ENCODE peak calls at places on chromosomes 2 and 18, in six cellular contexts. One of them, this sample, is unnamed.

GRCh38 chr2:218294430-218294999 is 2.2 kb upstream of the TMBIM1 start:
- DNase-seq in activated CD8-positive, alpha-beta memory T cell treated with anti-CD3 and anti-CD28 coated beads, Interleukin-2, amount 50 U/mL, for 4 hours: no peak
- DNase-seq in BE2C: no peak
- DNase-seq in activated naive CD4-positive, alpha-beta T cell treated with anti-CD3 and anti-CD28 coated beads, Interleukin-2, amount 50 U/mL, for 16 hours: no peak
- DNase-seq in NCI-H1930: no peak
- DNase-seq in activated T-cell treated with anti-CD3 and anti-CD28 coated beads for 4 hours: no peak
- DNase-seq in this sample: no peak

GRCh38 chr2:70779911-70780580 is 10.4 kb downstream of the FIGLA start:
- DNase-seq in activated naive CD4-positive, alpha-beta T cell treated with anti-CD3 and anti-CD28 coated beads, Interleukin-2, amount 50 U/mL, for 16 hours: no peak
- DNase-seq in activated CD8-positive, alpha-beta memory T cell treated with anti-CD3 and anti-CD28 coated beads, Interleukin-2, amount 50 U/mL, for 4 hours: no peak
- DNase-seq in NCI-H1930: no peak
- DNase-seq in BE2C: no peak
- DNase-seq in activated T-cell treated with anti-CD3 and anti-CD28 coated beads for 4 hours: no peak
- DNase-seq in this sample: no peak

GRCh38 chr2:165573534-165574461 is 104.3 kb downstream of the CSRNP3 start:
- DNase-seq in activated T-cell treated with anti-CD3 and anti-CD28 coated beads for 4 hours: no peak
- DNase-seq in NCI-H1930: no peak
- DNase-seq in BE2C: peak
- DNase-seq in activated naive CD4-positive, alpha-beta T cell treated with anti-CD3 and anti-CD28 coated beads, Interleukin-2, amount 50 U/mL, for 16 hours: no peak
- DNase-seq in activated CD8-positive, alpha-beta memory T cell treated with anti-CD3 and anti-CD28 coated beads, Interleukin-2, amount 50 U/mL, for 4 hours: no peak
- DNase-seq in this sample: peak

GRCh38 chr2:227817940-227818568 is 4.4 kb downstream of the CCL20 start:
- DNase-seq in activated T-cell treated with anti-CD3 and anti-CD28 coated beads for 4 hours: peak
- DNase-seq in BE2C: peak
- DNase-seq in NCI-H1930: no peak
- DNase-seq in activated CD8-positive, alpha-beta memory T cell treated with anti-CD3 and anti-CD28 coated beads, Interleukin-2, amount 50 U/mL, for 4 hours: peak
- DNase-seq in activated naive CD4-positive, alpha-beta T cell treated with anti-CD3 and anti-CD28 coated beads, Interleukin-2, amount 50 U/mL, for 16 hours: peak
- DNase-seq in this sample: no peak

GRCh38 chr2:43001055-43001378 is 208.6 kb upstream of the HAAO start:
- DNase-seq in BE2C: no peak
- DNase-seq in NCI-H1930: no peak
- DNase-seq in activated T-cell treated with anti-CD3 and anti-CD28 coated beads for 4 hours: no peak
- DNase-seq in activated CD8-positive, alpha-beta memory T cell treated with anti-CD3 and anti-CD28 coated beads, Interleukin-2, amount 50 U/mL, for 4 hours: no peak
- DNase-seq in activated naive CD4-positive, alpha-beta T cell treated with anti-CD3 and anti-CD28 coated beads, Interleukin-2, amount 50 U/mL, for 16 hours: no peak
- DNase-seq in this sample: no peak

GRCh38 chr2:135803276-135803675 is 33.7 kb downstream of the LCT start:
- DNase-seq in BE2C: no peak
- DNase-seq in activated T-cell treated with anti-CD3 and anti-CD28 coated beads for 4 hours: no peak
- DNase-seq in NCI-H1930: no peak
- DNase-seq in activated naive CD4-positive, alpha-beta T cell treated with anti-CD3 and anti-CD28 coated beads, Interleukin-2, amount 50 U/mL, for 16 hours: no peak
- DNase-seq in activated CD8-positive, alpha-beta memory T cell treated with anti-CD3 and anti-CD28 coated beads, Interleukin-2, amount 50 U/mL, for 4 hours: no peak
- DNase-seq in this sample: no peak

GRCh38 chr2:164840458-164840929 is 1.1 kb downstream of the COBLL1 start:
- DNase-seq in BE2C: no peak
- DNase-seq in activated naive CD4-positive, alpha-beta T cell treated with anti-CD3 and anti-CD28 coated beads, Interleukin-2, amount 50 U/mL, for 16 hours: no peak
- DNase-seq in NCI-H1930: no peak
- DNase-seq in activated T-cell treated with anti-CD3 and anti-CD28 coated beads for 4 hours: no peak
- DNase-seq in activated CD8-positive, alpha-beta memory T cell treated with anti-CD3 and anti-CD28 coated beads, Interleukin-2, amount 50 U/mL, for 4 hours: no peak
- DNase-seq in this sample: no peak

GRCh38 chr2:71787108-71787415 is 333.7 kb downstream of the DYSF start:
- DNase-seq in BE2C: no peak
- DNase-seq in activated T-cell treated with anti-CD3 and anti-CD28 coated beads for 4 hours: no peak
- DNase-seq in activated CD8-positive, alpha-beta memory T cell treated with anti-CD3 and anti-CD28 coated beads, Interleukin-2, amount 50 U/mL, for 4 hours: no peak
- DNase-seq in NCI-H1930: no peak
- DNase-seq in activated naive CD4-positive, alpha-beta T cell treated with anti-CD3 and anti-CD28 coated beads, Interleukin-2, amount 50 U/mL, for 16 hours: no peak
- DNase-seq in this sample: no peak

GRCh38 chr2:196170202-196170680 is 1.1 kb downstream of the STK17B start:
- DNase-seq in BE2C: peak
- DNase-seq in activated CD8-positive, alpha-beta memory T cell treated with anti-CD3 and anti-CD28 coated beads, Interleukin-2, amount 50 U/mL, for 4 hours: peak
- DNase-seq in NCI-H1930: no peak
- DNase-seq in activated T-cell treated with anti-CD3 and anti-CD28 coated beads for 4 hours: no peak
- DNase-seq in activated naive CD4-positive, alpha-beta T cell treated with anti-CD3 and anti-CD28 coated beads, Interleukin-2, amount 50 U/mL, for 16 hours: peak
- DNase-seq in this sample: no peak

GRCh38 chr2:8394569-8395359 is 287.1 kb upstream of the ID2 start:
- DNase-seq in activated CD8-positive, alpha-beta memory T cell treated with anti-CD3 and anti-CD28 coated beads, Interleukin-2, amount 50 U/mL, for 4 hours: no peak
- DNase-seq in activated T-cell treated with anti-CD3 and anti-CD28 coated beads for 4 hours: no peak
- DNase-seq in BE2C: no peak
- DNase-seq in activated naive CD4-positive, alpha-beta T cell treated with anti-CD3 and anti-CD28 coated beads, Interleukin-2, amount 50 U/mL, for 16 hours: no peak
- DNase-seq in NCI-H1930: no peak
- DNase-seq in this sample: no peak

GRCh38 chr2:164061129-164061746 is 325.4 kb upstream of the FIGN start:
- DNase-seq in NCI-H1930: peak
- DNase-seq in activated T-cell treated with anti-CD3 and anti-CD28 coated beads for 4 hours: no peak
- DNase-seq in BE2C: peak
- DNase-seq in activated naive CD4-positive, alpha-beta T cell treated with anti-CD3 and anti-CD28 coated beads, Interleukin-2, amount 50 U/mL, for 16 hours: no peak
- DNase-seq in activated CD8-positive, alpha-beta memory T cell treated with anti-CD3 and anti-CD28 coated beads, Interleukin-2, amount 50 U/mL, for 4 hours: no peak
- DNase-seq in this sample: peak

GRCh38 chr18:62485684-62486083 is 37.1 kb upstream of the ZCCHC2 start:
- DNase-seq in activated naive CD4-positive, alpha-beta T cell treated with anti-CD3 and anti-CD28 coated beads, Interleukin-2, amount 50 U/mL, for 16 hours: no peak
- DNase-seq in activated T-cell treated with anti-CD3 and anti-CD28 coated beads for 4 hours: no peak
- DNase-seq in NCI-H1930: no peak
- DNase-seq in BE2C: no peak
- DNase-seq in activated CD8-positive, alpha-beta memory T cell treated with anti-CD3 and anti-CD28 coated beads, Interleukin-2, amount 50 U/mL, for 4 hours: no peak
- DNase-seq in this sample: no peak

GRCh38 chr18:35998967-35999366 is 26.5 kb downstream of the RMP24 start:
- DNase-seq in activated CD8-positive, alpha-beta memory T cell treated with anti-CD3 and anti-CD28 coated beads, Interleukin-2, amount 50 U/mL, for 4 hours: no peak
- DNase-seq in activated T-cell treated with anti-CD3 and anti-CD28 coated beads for 4 hours: no peak
- DNase-seq in BE2C: no peak
- DNase-seq in NCI-H1930: no peak
- DNase-seq in activated naive CD4-positive, alpha-beta T cell treated with anti-CD3 and anti-CD28 coated beads, Interleukin-2, amount 50 U/mL, for 16 hours: no peak
- DNase-seq in this sample: no peak

GRCh38 chr2:11097038-11097720 is 58.1 kb upstream of the SLC66A3 start:
- DNase-seq in activated CD8-positive, alpha-beta memory T cell treated with anti-CD3 and anti-CD28 coated beads, Interleukin-2, amount 50 U/mL, for 4 hours: no peak
- DNase-seq in BE2C: no peak
- DNase-seq in activated naive CD4-positive, alpha-beta T cell treated with anti-CD3 and anti-CD28 coated beads, Interleukin-2, amount 50 U/mL, for 16 hours: no peak
- DNase-seq in activated T-cell treated with anti-CD3 and anti-CD28 coated beads for 4 hours: no peak
- DNase-seq in NCI-H1930: no peak
- DNase-seq in this sample: no peak

GRCh38 chr2:26555246-26556133 is 77.6 kb upstream of the OTOF start:
- DNase-seq in BE2C: no peak
- DNase-seq in activated naive CD4-positive, alpha-beta T cell treated with anti-CD3 and anti-CD28 coated beads, Interleukin-2, amount 50 U/mL, for 16 hours: no peak
- DNase-seq in activated T-cell treated with anti-CD3 and anti-CD28 coated beads for 4 hours: no peak
- DNase-seq in NCI-H1930: no peak
- DNase-seq in activated CD8-positive, alpha-beta memory T cell treated with anti-CD3 and anti-CD28 coated beads, Interleukin-2, amount 50 U/mL, for 4 hours: no peak
- DNase-seq in this sample: no peak

GRCh38 chr2:84971799-84972790 is 1.1 kb downstream of the KCMF1 start:
- DNase-seq in NCI-H1930: no peak
- DNase-seq in activated naive CD4-positive, alpha-beta T cell treated with anti-CD3 and anti-CD28 coated beads, Interleukin-2, amount 50 U/mL, for 16 hours: peak
- DNase-seq in BE2C: peak
- DNase-seq in activated CD8-positive, alpha-beta memory T cell treated with anti-CD3 and anti-CD28 coated beads, Interleukin-2, amount 50 U/mL, for 4 hours: peak
- DNase-seq in activated T-cell treated with anti-CD3 and anti-CD28 coated beads for 4 hours: peak
- DNase-seq in this sample: no peak

GRCh38 chr2:224157655-224158054 is 118.6 kb upstream of the SERPINE2 start:
- DNase-seq in activated CD8-positive, alpha-beta memory T cell treated with anti-CD3 and anti-CD28 coated beads, Interleukin-2, amount 50 U/mL, for 4 hours: no peak
- DNase-seq in NCI-H1930: no peak
- DNase-seq in activated T-cell treated with anti-CD3 and anti-CD28 coated beads for 4 hours: no peak
- DNase-seq in BE2C: no peak
- DNase-seq in activated naive CD4-positive, alpha-beta T cell treated with anti-CD3 and anti-CD28 coated beads, Interleukin-2, amount 50 U/mL, for 16 hours: no peak
- DNase-seq in this sample: no peak

GRCh38 chr2:3343012-3343411 is 34.6 kb downstream of the EIPR1 start:
- DNase-seq in activated CD8-positive, alpha-beta memory T cell treated with anti-CD3 and anti-CD28 coated beads, Interleukin-2, amount 50 U/mL, for 4 hours: no peak
- DNase-seq in BE2C: no peak
- DNase-seq in activated naive CD4-positive, alpha-beta T cell treated with anti-CD3 and anti-CD28 coated beads, Interleukin-2, amount 50 U/mL, for 16 hours: no peak
- DNase-seq in activated T-cell treated with anti-CD3 and anti-CD28 coated beads for 4 hours: no peak
- DNase-seq in NCI-H1930: no peak
- DNase-seq in this sample: no peak

GRCh38 chr2:71558300-71559051 is 105.1 kb downstream of the DYSF start:
- DNase-seq in activated T-cell treated with anti-CD3 and anti-CD28 coated beads for 4 hours: no peak
- DNase-seq in BE2C: no peak
- DNase-seq in NCI-H1930: no peak
- DNase-seq in activated naive CD4-positive, alpha-beta T cell treated with anti-CD3 and anti-CD28 coated beads, Interleukin-2, amount 50 U/mL, for 16 hours: no peak
- DNase-seq in activated CD8-positive, alpha-beta memory T cell treated with anti-CD3 and anti-CD28 coated beads, Interleukin-2, amount 50 U/mL, for 4 hours: no peak
- DNase-seq in this sample: no peak

GRCh38 chr2:222548997-222549396 is 106.9 kb downstream of the FARSB start:
- DNase-seq in activated CD8-positive, alpha-beta memory T cell treated with anti-CD3 and anti-CD28 coated beads, Interleukin-2, amount 50 U/mL, for 4 hours: no peak
- DNase-seq in activated naive CD4-positive, alpha-beta T cell treated with anti-CD3 and anti-CD28 coated beads, Interleukin-2, amount 50 U/mL, for 16 hours: no peak
- DNase-seq in BE2C: no peak
- DNase-seq in activated T-cell treated with anti-CD3 and anti-CD28 coated beads for 4 hours: no peak
- DNase-seq in NCI-H1930: no peak
- DNase-seq in this sample: peak

GRCh38 chr2:231299267-231299666 is 96.2 kb upstream of the B3GNT7 start:
- DNase-seq in activated CD8-positive, alpha-beta memory T cell treated with anti-CD3 and anti-CD28 coated beads, Interleukin-2, amount 50 U/mL, for 4 hours: no peak
- DNase-seq in activated naive CD4-positive, alpha-beta T cell treated with anti-CD3 and anti-CD28 coated beads, Interleukin-2, amount 50 U/mL, for 16 hours: no peak
- DNase-seq in activated T-cell treated with anti-CD3 and anti-CD28 coated beads for 4 hours: no peak
- DNase-seq in NCI-H1930: no peak
- DNase-seq in BE2C: no peak
- DNase-seq in this sample: no peak